ENCODE peak calls at places on chromosomes 4 and X, in six cellular contexts. I, P, J, G, F and U are unnamed samples.

GRCh38 chr4:14149469-14150030 is 522.0 kb upstream of the BOD1L1 start:
- DNase-seq in G (no peak), I (no peak), J (no peak), P (no peak), F (no peak), U (no peak)

GRCh38 chrX:151789179-151789800 is 54.7 kb downstream of the CNGA2 start:
- DNase-seq in F (peak), G (no peak), P (no peak), J (peak), I (no peak), U (no peak)

GRCh38 chr4:113684534-113685091 is 76.9 kb downstream of the CAMK2D start:
- DNase-seq in G (peak), J (peak), I (no peak), P (no peak), F (no peak), U (no peak)

GRCh38 chr4:154559141-154559841 is 3.5 kb upstream of the FGB start:
- DNase-seq in F (peak), G (no peak), J (no peak), I (no peak), P (no peak), U (no peak)

GRCh38 chrX:9670136-9670905 is 95.3 kb downstream of the GPR143 start:
- DNase-seq in G (no peak), F (no peak), I (no peak), J (no peak), P (no peak), U (peak)

GRCh38 chr4:89071311-89071710 is 14.3 kb upstream of the FAM13A start:
- DNase-seq in P (no peak), J (no peak), G (no peak), I (no peak), F (no peak), U (no peak)

GRCh38 chr4:3802571-3803474 is 36.6 kb downstream of the ADRA2C start:
- DNase-seq in G (no peak), F (no peak), J (peak), I (no peak), P (no peak), U (no peak)

GRCh38 chr4:164956766-164957643 is 20.5 kb downstream of the TRIM61 start:
- DNase-seq in G (peak), I (peak), P (peak), J (peak), F (peak), U (no peak)

GRCh38 chr4:10809905-10810304 is 125.3 kb upstream of the CLNK start:
- DNase-seq in P (no peak), I (no peak), J (no peak), G (no peak), F (no peak), U (no peak)

GRCh38 chr4:26020083-26020668 is 106.2 kb downstream of the SMIM20 start:
- DNase-seq in G (no peak), I (peak), F (peak), P (no peak), J (no peak), U (no peak)

GRCh38 chrX:155027509-155028066 is 944 bp downstream of the FUNDC2 start:
- DNase-seq in F (peak), P (no peak), I (no peak), G (peak), J (no peak), U (peak)